ENCODE peak calls at places on chromosomes 3 and 15, in four cellular contexts. H, M, D and Z are unnamed samples.

GRCh38 chr15:64503197-64503596 is 42.8 kb downstream of the ZNF609 start:
- DNase-seq in D (no peak), M (no peak), H (no peak), Z (no peak)

GRCh38 chr3:136075218-136075808 is 109.8 kb downstream of the PPP2R3A start:
- DNase-seq in D (peak; percentile 81), H (peak; percentile 72), M (peak; percentile 72), Z (peak; percentile 5)

GRCh38 chr3:12954891-12955650 is 113.7 kb upstream of the RPL32 start:
- DNase-seq in D (no peak), M (no peak), H (no peak), Z (no peak)

GRCh38 chr15:66825139-66825538 is 123.1 kb downstream of the SMAD6 start:
- DNase-seq in D (no peak), H (no peak), M (no peak), Z (no peak)

GRCh38 chr15:38879909-38880471 is 315.4 kb upstream of the RASGRP1 start:
- DNase-seq in D (no peak), M (no peak), H (no peak), Z (no peak)

GRCh38 chr15:47872869-47873301 is 155.6 kb downstream of the SEMA6D start:
- DNase-seq in H (no peak), M (no peak), D (no peak), Z (no peak)

GRCh38 chr15:38195191-38195901 is 57.3 kb upstream of the SPRED1 start:
- DNase-seq in M (no peak), H (no peak), D (no peak), Z (no peak)

GRCh38 chr3:37935290-37935668 is 55.3 kb upstream of the VILL start:
- DNase-seq in M (no peak), D (no peak), H (peak; percentile 71), Z (peak; percentile 67)

GRCh38 chr15:60396964-60397771 is 618 bp downstream of the ANXA2 start:
- DNase-seq in H (no peak), M (peak; percentile 64), D (peak; percentile 92), Z (peak; percentile 69)

GRCh38 chr15:50315814-50316630 is 39.0 kb downstream of the GABPB1 start:
- DNase-seq in M (no peak), H (peak; percentile 42), D (peak; percentile 59), Z (peak; percentile 25)
- TF ChIP-seq NR3C1 in M (no peak), H (no peak), D (no peak), Z (no peak)

DNA sequence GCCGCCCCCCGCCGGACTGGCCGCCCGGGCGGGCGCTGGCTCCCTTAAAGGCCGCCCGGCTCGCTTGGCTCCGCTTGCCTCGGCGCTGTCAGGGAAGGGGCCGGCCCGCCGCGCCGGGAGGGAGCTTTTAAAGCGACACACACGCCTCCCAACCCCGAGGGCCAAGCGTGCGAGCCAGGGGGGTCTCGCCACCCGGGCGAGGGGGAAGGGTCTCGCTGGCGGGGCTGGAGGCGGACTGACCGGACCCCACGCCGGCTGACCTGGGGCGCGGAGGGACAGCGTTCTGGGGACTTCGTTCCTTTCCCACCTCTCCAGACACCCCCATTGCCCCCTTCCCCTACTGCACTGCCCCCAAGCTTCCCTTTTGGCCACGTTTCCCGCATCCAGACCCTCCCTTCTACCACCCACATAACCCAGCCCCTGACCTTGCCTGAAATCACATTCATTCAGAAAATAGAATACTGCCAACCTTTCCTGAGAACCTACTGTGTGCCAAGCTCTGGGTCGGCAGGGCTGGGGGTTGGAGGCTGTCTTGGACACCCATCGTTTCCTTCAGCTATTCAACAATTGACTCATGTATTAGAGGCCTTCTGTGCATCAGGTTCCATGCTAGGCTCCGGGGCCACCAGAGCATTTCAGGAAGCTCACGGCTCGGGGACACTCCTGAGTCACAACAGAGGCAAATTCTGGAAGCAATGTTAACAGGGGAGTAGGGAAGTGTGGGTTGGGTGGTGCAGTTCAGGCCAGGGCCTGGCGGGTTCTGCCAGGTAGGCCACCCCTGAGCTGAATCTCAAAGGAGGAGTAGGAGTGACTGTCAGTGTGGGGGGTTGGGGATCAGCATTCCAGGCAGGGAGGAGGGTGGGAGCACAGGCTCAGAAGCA is at the start of gene INSYN1:
- DNase-seq in M (peak; percentile 42), H (no peak), D (no peak), Z (no peak)
- TF ChIP-seq NR3C1 in M (no peak), H (no peak), D (no peak), Z (no peak)

DNA sequence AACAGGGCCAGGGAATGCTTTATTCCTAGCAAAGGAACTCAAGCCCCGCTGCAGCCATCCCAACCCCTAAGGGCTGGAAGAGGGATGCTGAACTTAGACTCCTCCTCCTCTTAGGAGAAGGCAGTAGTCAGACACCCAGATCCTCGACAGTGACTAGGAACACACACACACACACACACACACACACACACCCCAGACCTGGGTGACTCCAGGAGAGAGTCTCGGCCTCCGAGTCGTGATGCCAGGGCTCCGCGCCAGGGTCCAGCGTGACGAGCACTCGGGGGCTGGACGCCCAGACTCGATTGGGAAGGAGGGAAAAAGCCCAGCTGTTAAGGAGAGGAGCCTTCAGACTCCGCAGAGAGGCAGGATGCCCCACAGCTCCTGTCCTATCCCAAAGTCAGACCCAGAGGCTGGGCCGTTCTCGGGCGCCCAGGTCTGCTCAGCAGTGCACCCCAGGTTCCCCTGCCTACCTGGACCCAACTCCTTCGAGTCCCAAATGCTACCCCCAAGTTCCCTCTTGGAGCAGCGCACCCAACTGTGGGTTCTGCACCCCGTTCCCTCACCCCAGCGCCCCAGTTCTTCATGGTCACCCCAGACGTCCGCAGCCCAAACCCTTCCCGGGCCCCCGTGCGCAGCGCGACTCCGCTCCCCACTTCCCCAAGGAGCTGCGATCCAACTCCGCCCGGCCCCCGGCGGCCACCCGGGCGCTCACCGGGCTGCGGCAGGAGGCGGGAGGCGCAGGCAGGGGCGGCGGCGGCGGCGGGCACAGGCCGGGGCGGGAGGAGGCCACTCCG is 421 bp downstream of the BMF start:
- DNase-seq in D (no peak), H (no peak), M (no peak), Z (peak; percentile 36)
- TF ChIP-seq NR3C1 in D (no peak), H (no peak), M (no peak), Z (no peak)

GRCh38 chr3:149055575-149055974 is 30.8 kb downstream of the HLTF start:
- DNase-seq in H (no peak), M (no peak), D (no peak), Z (no peak)
- TF ChIP-seq NR3C1 in H (no peak), M (no peak), D (no peak), Z (no peak)

GRCh38 chr15:57923750-57924149 is 141.8 kb downstream of the ALDH1A2 start:
- DNase-seq in M (no peak), H (no peak), D (no peak), Z (no peak)
- TF ChIP-seq NR3C1 in M (no peak), H (no peak), D (no peak), Z (no peak)

GRCh38 chr3:71809321-71809720 is 24.4 kb upstream of the PROK2 start:
- DNase-seq in H (no peak), D (no peak), M (no peak), Z (no peak)
- TF ChIP-seq NR3C1 in H (no peak), D (no peak), M (no peak), Z (no peak)